ENCODE peak calls at places on chromosomes 13 and 19, in six cellular contexts. X is mesendoderm, W is H9, C is neuronal stem cell, D is IMR-90, A is H1. P is an unnamed sample.

GRCh38 chr19:2887391-2887914 is 13.3 kb upstream of the ZNF57 start:
- DNase-seq in W (peak; percentile 34), X (peak; percentile 81), A (no peak), C (no peak), D (peak; percentile 61), P (peak; percentile 64)

GRCh38 chr19:2569596-2570465 is 93.9 kb downstream of the GADD45B start:
- DNase-seq in D (no peak), X (no peak), W (no peak), C (no peak), A (no peak), P (no peak)

GRCh38 chr13:91375119-91375729 is 23.2 kb upstream of the GPC5 start:
- DNase-seq in W (no peak), X (peak; percentile 37), D (peak; percentile 8), C (no peak), A (no peak), P (peak; percentile 18)

GRCh38 chr13:79775830-79776229 is 294.9 kb downstream of the NDFIP2 start:
- DNase-seq in C (peak; percentile 40), W (no peak), D (peak; percentile 87), A (no peak), X (peak; percentile 91), P (peak; percentile 72)

GRCh38 chr13:25037057-25037813 is 58.7 kb upstream of the PABPC3 start:
- DNase-seq in C (peak; percentile 59), X (peak; percentile 91), W (peak; percentile 74), A (no peak), D (peak; percentile 65), P (peak; percentile 65)

GRCh38 chr19:8028951-8029491 is 23.5 kb upstream of the CCL25 start:
- DNase-seq in A (no peak), D (peak; percentile 13), W (peak; percentile 59), C (peak; percentile 97), X (peak; percentile 79), P (no peak)

GRCh38 chr19:47296036-47296435 is 13.6 kb upstream of the C5AR1 start:
- DNase-seq in W (peak; percentile 91), D (peak; percentile 74), C (peak; percentile 85), X (peak; percentile 97), A (peak; percentile 67), P (peak; percentile 81)

GRCh38 chr19:48925240-48925843 is 8.2 kb upstream of the DHDH start:
- DNase-seq in D (peak; percentile 91), X (peak; percentile 26), W (no peak), A (no peak), C (no peak), P (no peak)

GRCh38 chr19:10864538-10864899 is 6.8 kb upstream of the CARM1 start:
- DNase-seq in X (peak; percentile 79), C (peak; percentile 73), W (peak; percentile 87), A (no peak), D (peak; percentile 68), P (peak; percentile 76)

GRCh38 chr19:36207605-36208252 is 6.7 kb downstream of the ZNF565 start:
- DNase-seq in W (no peak), A (no peak), C (no peak), X (no peak), D (no peak), P (no peak)

GRCh38 chr13:110493613-110494012 is 67.9 kb downstream of the RAB20 start:
- DNase-seq in W (no peak), C (no peak), D (no peak), X (no peak), A (no peak), P (no peak)

GRCh38 chr13:110497003-110497402 is 64.5 kb downstream of the RAB20 start:
- DNase-seq in D (no peak), C (no peak), A (no peak), W (no peak), X (no peak), P (no peak)

GRCh38 chr13:110495376-110495775 is 66.1 kb downstream of the RAB20 start:
- DNase-seq in D (no peak), X (no peak), A (no peak), W (no peak), C (no peak), P (no peak)

GRCh38 chr13:110496281-110496680 is 65.2 kb downstream of the RAB20 start:
- DNase-seq in X (no peak), C (no peak), W (no peak), A (no peak), D (no peak), P (no peak)

GRCh38 chr13:110495881-110496280 is 65.6 kb downstream of the RAB20 start:
- DNase-seq in A (no peak), X (no peak), W (no peak), C (no peak), D (no peak), P (no peak)
- H2BK15ac ChIP-seq in A (no peak overlapping the region), X (no peak overlapping the region), W (no peak overlapping the region), C (no peak overlapping the region), D (no peak overlapping the region), P (no peak overlapping the region)

GRCh38 chr13:36344886-36345437 is 1.2 kb downstream of the SPART start:
- DNase-seq in D (no peak), C (no peak), X (no peak), A (no peak), W (no peak), P (no peak)

GRCh38 chr13:36346222-36347083 is at the start of gene SPART:
- DNase-seq in W (peak; percentile 89), D (peak; percentile 88), A (peak; percentile 49), C (peak; percentile 89), X (peak; percentile 92), P (peak; percentile 92)

GRCh38 chr13:36344173-36344572 is 2.0 kb downstream of the SPART start:
- DNase-seq in A (no peak), C (no peak), X (peak; percentile 53), D (peak; percentile 70), W (no peak), P (peak; percentile 89)

GRCh38 chr13:36343766-36344165 is 2.4 kb downstream of the SPART start:
- DNase-seq in D (no peak), C (no peak), A (no peak), X (no peak), W (no peak), P (no peak)

GRCh38 chr13:36345438-36346221 is 564 bp downstream of the SPART start:
- DNase-seq in X (peak; percentile 91), C (peak; percentile 58), W (peak; percentile 63), D (peak; percentile 92), A (no peak), P (peak; percentile 95)
- H3K4ac ChIP-seq in X (peak overlapping the region; percentile 90), C (no peak overlapping the region), W (peak overlapping the region; percentile 38), D (peak overlapping the region; percentile 96), A (no peak overlapping the region), P (peak overlapping the region; percentile 92)

GRCh38 chr19:58451358-58452101 is at the start of gene ZNF324B:
- DNase-seq in C (peak; percentile 97), A (peak; percentile 82), D (peak; percentile 92), W (peak; percentile 98), X (peak; percentile 98), P (peak; percentile 97)
- H3K18ac ChIP-seq in C (peak within 1 kb of the TSS; percentile 87), A (no peak within 1 kb of the TSS), D (no peak within 1 kb of the TSS), W (no peak within 1 kb of the TSS), X (no peak within 1 kb of the TSS), P (peak within 1 kb of the TSS; percentile 45)

GRCh38 chr13:86840250-86841191 is 830.6 kb upstream of the SLITRK5 start:
- DNase-seq in A (no peak), C (no peak), D (no peak), X (no peak), W (no peak), P (no peak)
- H2BK15ac ChIP-seq in A (no peak overlapping the region), C (no peak overlapping the region), D (no peak overlapping the region), X (no peak overlapping the region), W (no peak overlapping the region), P (peak overlapping the region; percentile 6)

GRCh38 chr19:507286-508203 is at the start of gene TPGS1:
- DNase-seq in W (peak; percentile 84), C (peak; percentile 99), X (peak; percentile 88), D (peak; percentile 100), A (no peak), P (peak; percentile 100)
- H3K4ac ChIP-seq in W (no peak within 1 kb of the TSS), C (peak within 1 kb of the TSS; percentile 55), X (peak within 1 kb of the TSS; percentile 64), D (peak within 1 kb of the TSS; percentile 82), A (peak within 1 kb of the TSS; percentile 53), P (peak within 1 kb of the TSS; percentile 96)

GRCh38 chr13:112807653-112808376 is 118.0 kb downstream of the ATP11A start:
- DNase-seq in W (no peak), C (no peak), A (no peak), D (no peak), X (no peak), P (no peak)
- H3K18ac ChIP-seq in W (no peak overlapping the region), C (no peak overlapping the region), A (no peak overlapping the region), D (no peak overlapping the region), X (no peak overlapping the region), P (no peak overlapping the region)

GRCh38 chr19:34452671-34453253 is 24.6 kb downstream of the UBA2 start:
- DNase-seq in W (no peak), C (no peak), X (no peak), D (peak; percentile 64), A (no peak), P (no peak)

DNA sequence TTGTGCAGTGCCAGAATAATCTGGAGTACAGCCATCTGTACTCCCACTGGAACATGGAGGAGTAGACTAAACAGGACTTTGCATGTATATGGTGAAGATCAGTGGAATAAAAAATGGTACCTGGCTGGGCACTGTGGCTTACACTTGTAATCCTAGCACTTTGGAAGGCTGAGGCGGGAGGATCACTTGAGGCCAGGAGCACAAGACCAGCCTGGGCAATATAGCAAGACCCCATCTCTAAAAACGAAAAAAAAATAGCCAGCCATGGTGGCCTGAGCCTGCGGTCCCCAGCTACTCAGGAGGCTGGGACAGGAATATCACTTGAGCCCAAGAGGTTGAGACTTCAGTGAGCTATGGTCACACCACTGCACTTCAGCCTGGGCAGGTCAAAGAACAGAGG is 20.0 kb downstream of the UBA2 start:
- DNase-seq in A (no peak), C (no peak), D (no peak), X (no peak), W (no peak), P (no peak)
- H2BK15ac ChIP-seq in A (no peak overlapping the region), C (no peak overlapping the region), D (no peak overlapping the region), X (no peak overlapping the region), W (no peak overlapping the region), P (no peak overlapping the region)

P was measured in mesenchymal stem cell.